ENCODE peak calls at places on chromosomes 13 and 19, in ten cellular contexts. E is prostate gland; N is aorta; I is RWPE2; S is stimulated activated CD8-positive, alpha-beta memory T cell treated with anti-CD3 and anti-CD28 coated beads, Interleukin-15, amount 100 ng/mL, for 24 hours; L is brain microvascular endothelial cell; Y is A172; V is Calu3; G is effector memory CD8-positive, alpha-beta T cell; M is iris pigment epithelial cell. T is an unnamed sample.

GRCh38 chr13:113211774-113212173 is 2.4 kb downstream of the CUL4A start:
- DNase-seq in Y (no peak), L (no peak), E (no peak), I (no peak), G (no peak), N (no peak), S (no peak), M (no peak), V (no peak), T (no peak)

GRCh38 chr13:45412274-45413049 is 5.7 kb downstream of the SLC25A30 start:
- DNase-seq in I (no peak), N (no peak), L (no peak), V (no peak), Y (no peak), E (no peak), S (no peak), G (no peak), M (peak; percentile 12), T (no peak)

GRCh38 chr19:42401365-42402303 is 11.5 kb upstream of the CNFN start:
- DNase-seq in L (peak; percentile 65), Y (peak; percentile 32), N (peak; percentile 94), S (peak; percentile 61), G (peak; percentile 71), M (peak; percentile 70), E (peak; percentile 88), V (peak; percentile 90), I (no peak), T (peak; percentile 70)

GRCh38 chr19:38735257-38735686 is 9.0 kb downstream of the CAPN12 start:
- DNase-seq in S (no peak), M (no peak), V (peak; percentile 54), Y (no peak), G (peak; percentile 30), E (peak; percentile 22), I (no peak), N (peak; percentile 77), L (no peak), T (peak; percentile 85)

GRCh38 chr19:32404939-32405430 is 585 bp upstream of the DPY19L3 start:
- DNase-seq in G (no peak), Y (peak; percentile 34), V (peak; percentile 59), S (no peak), M (peak; percentile 35), L (peak; percentile 20), E (peak; percentile 36), I (peak; percentile 52), N (peak; percentile 91), T (peak; percentile 58)

GRCh38 chr19:56678205-56678604 is 6.6 kb upstream of the ZNF835 start:
- DNase-seq in I (no peak), S (no peak), V (no peak), G (no peak), N (peak; percentile 35), M (no peak), E (no peak), Y (no peak), L (no peak), T (no peak)

GRCh38 chr13:100722517-100722916 is 47.9 kb upstream of the TMTC4 start:
- DNase-seq in M (no peak), L (no peak), E (no peak), Y (no peak), I (no peak), N (no peak), S (no peak), V (no peak), G (no peak), T (no peak)

GRCh38 chr19:44575116-44575700 is 38.2 kb upstream of the IGSF23 start:
- DNase-seq in Y (peak; percentile 45), G (no peak), L (no peak), N (no peak), S (no peak), E (no peak), I (no peak), M (no peak), V (no peak), T (no peak)

GRCh38 chr13:50910483-50910805 is 853 bp downstream of the RNASEH2B start:
- DNase-seq in M (peak; percentile 40), N (no peak), Y (peak; percentile 5), S (no peak), E (no peak), L (no peak), I (no peak), G (no peak), V (peak; percentile 22), T (peak; percentile 80)

GRCh38 chr19:12664406-12665280 is 1.9 kb downstream of the MAN2B1 start:
- DNase-seq in Y (no peak), V (no peak), I (no peak), G (no peak), E (no peak), S (no peak), M (no peak), N (no peak), L (no peak), T (peak; percentile 22)

GRCh38 chr13:27406178-27406939 is 18.1 kb upstream of the GTF3A start:
- DNase-seq in N (no peak), Y (peak; percentile 30), S (no peak), I (no peak), M (peak; percentile 53), V (no peak), E (peak; percentile 19), L (peak; percentile 19), G (peak; percentile 33), T (peak; percentile 70)

T was measured in SW480.